ENCODE peak calls at places on chromosomes 3 and 15, in seven cellular contexts. X, E, Q, C, P, A and W are unnamed samples.

GRCh38 chr3:169146112-169146665 is 517.3 kb downstream of the MECOM start:
- DNase-seq in Q (peak; percentile 66), A (peak; percentile 74), E (peak; percentile 75), P (peak; percentile 15), C (peak; percentile 69), X (no peak), W (peak; percentile 20)

GRCh38 chr3:158702815-158703481 is 29.3 kb downstream of the RARRES1 start:
- DNase-seq in P (no peak), A (no peak), E (no peak), Q (peak; percentile 81), C (peak; percentile 81), X (no peak), W (no peak)

GRCh38 chr15:59960318-59960717 is 43.8 kb upstream of the FOXB1 start:
- DNase-seq in X (no peak), Q (no peak), A (no peak), E (no peak), C (no peak), P (no peak), W (no peak)

GRCh38 chr3:122564155-122564912 is at the start of the genes DTX3L and PARP9:
- DNase-seq in P (peak; percentile 84), Q (peak; percentile 70), C (peak; percentile 81), A (peak; percentile 92), X (peak; percentile 58), E (peak; percentile 83), W (peak; percentile 42)

GRCh38 chr3:33543600-33543999 is 103.4 kb upstream of the UBP1 start:
- DNase-seq in C (no peak), P (no peak), X (no peak), A (no peak), E (no peak), Q (no peak), W (no peak)

GRCh38 chr15:89673162-89673506 is 6.0 kb downstream of the PLIN1 start:
- DNase-seq in X (no peak), P (no peak), E (peak; percentile 53), A (no peak), Q (no peak), C (peak; percentile 24), W (no peak)

GRCh38 chr15:76968310-76968709 is 26.6 kb upstream of the PSTPIP1 start:
- DNase-seq in A (no peak), Q (no peak), E (no peak), X (no peak), C (peak; percentile 40), P (no peak), W (no peak)

GRCh38 chr3:165805834-165806561 is 31.2 kb downstream of the BCHE start:
- DNase-seq in X (no peak), C (no peak), P (no peak), Q (no peak), A (no peak), E (peak; percentile 22), W (no peak)

GRCh38 chr15:63668601-63669000 is 71.4 kb downstream of the FBXL22 start:
- DNase-seq in A (no peak), Q (no peak), X (no peak), P (no peak), C (no peak), E (no peak), W (no peak)

GRCh38 chr3:41176554-41176953 is 22.8 kb upstream of the CTNNB1 start:
- DNase-seq in X (no peak), A (no peak), P (no peak), Q (no peak), E (no peak), C (no peak), W (no peak)

GRCh38 chr3:122689587-122689986 is 8.9 kb downstream of the PARP14 start:
- DNase-seq in A (no peak), C (peak; percentile 17), P (no peak), E (peak; percentile 67), X (no peak), Q (peak; percentile 54), W (no peak)

GRCh38 chr3:188830955-188831354 is 340.8 kb upstream of the TPRG1 start:
- DNase-seq in X (no peak), Q (no peak), E (peak; percentile 45), A (no peak), P (no peak), C (peak; percentile 43), W (no peak)

GRCh38 chr3:160929595-160929994 is 173.6 kb downstream of the PPM1L start:
- DNase-seq in X (peak; percentile 47), A (no peak), Q (no peak), P (no peak), C (no peak), E (peak; percentile 32), W (no peak)

GRCh38 chr15:85607842-85608241 is 186.9 kb downstream of the KLHL25 start:
- DNase-seq in C (peak; percentile 92), X (no peak), P (no peak), E (peak; percentile 89), A (no peak), Q (peak; percentile 86), W (no peak)

GRCh38 chr15:90674476-90674875 is 42.7 kb upstream of the BLM start:
- DNase-seq in Q (peak; percentile 33), A (no peak), C (no peak), X (no peak), E (no peak), P (no peak), W (no peak)

GRCh38 chr3:71579934-71580318 is 3.6 kb downstream of the FOXP1 start:
- DNase-seq in Q (peak; percentile 73), E (peak; percentile 62), A (no peak), X (no peak), C (peak; percentile 37), P (no peak), W (no peak)

GRCh38 chr3:114498779-114499370 is 205.0 kb downstream of the TIGIT start:
- DNase-seq in X (peak; percentile 40), P (peak; percentile 65), Q (peak; percentile 93), E (peak; percentile 89), C (peak; percentile 91), A (no peak), W (no peak)

GRCh38 chr3:160784853-160785252 is 28.8 kb downstream of the PPM1L start:
- DNase-seq in Q (no peak), E (no peak), P (no peak), A (no peak), C (no peak), X (no peak), W (no peak)

GRCh38 chr3:98602078-98602678 is 8.8 kb upstream of the CPOX start:
- DNase-seq in A (no peak), E (peak; percentile 70), X (peak; percentile 41), C (peak; percentile 84), Q (peak; percentile 45), P (peak; percentile 34), W (no peak)

GRCh38 chr3:44989141-44989540 is 13.1 kb downstream of the EXOSC7 start:
- DNase-seq in X (no peak), A (no peak), P (no peak), E (no peak), C (no peak), Q (peak; percentile 24), W (no peak)

GRCh38 chr15:56208185-56208584 is 35.5 kb downstream of the RFX7 start:
- DNase-seq in X (no peak), Q (no peak), A (no peak), E (no peak), P (no peak), C (no peak), W (no peak)

GRCh38 chr3:102165367-102165766 is 269.4 kb upstream of the ZPLD1 start:
- DNase-seq in P (no peak), Q (peak; percentile 91), E (peak; percentile 26), X (no peak), A (no peak), C (peak; percentile 75), W (no peak)

GRCh38 chr15:68499620-68500312 is 67.8 kb upstream of the ITGA11 start:
- DNase-seq in X (no peak), P (no peak), Q (no peak), E (no peak), A (no peak), C (no peak), W (no peak)

GRCh38 chr3:133374706-133375105 is 25.1 kb upstream of the BFSP2 start:
- DNase-seq in X (no peak), E (no peak), A (no peak), C (peak; percentile 57), Q (no peak), P (no peak), W (no peak)

GRCh38 chr15:58182460-58183163 is 44.4 kb downstream of the AQP9 start:
- DNase-seq in Q (peak; percentile 7), C (peak; percentile 72), A (no peak), E (peak; percentile 55), P (peak; percentile 42), X (peak; percentile 36), W (peak; percentile 57)

DNA sequence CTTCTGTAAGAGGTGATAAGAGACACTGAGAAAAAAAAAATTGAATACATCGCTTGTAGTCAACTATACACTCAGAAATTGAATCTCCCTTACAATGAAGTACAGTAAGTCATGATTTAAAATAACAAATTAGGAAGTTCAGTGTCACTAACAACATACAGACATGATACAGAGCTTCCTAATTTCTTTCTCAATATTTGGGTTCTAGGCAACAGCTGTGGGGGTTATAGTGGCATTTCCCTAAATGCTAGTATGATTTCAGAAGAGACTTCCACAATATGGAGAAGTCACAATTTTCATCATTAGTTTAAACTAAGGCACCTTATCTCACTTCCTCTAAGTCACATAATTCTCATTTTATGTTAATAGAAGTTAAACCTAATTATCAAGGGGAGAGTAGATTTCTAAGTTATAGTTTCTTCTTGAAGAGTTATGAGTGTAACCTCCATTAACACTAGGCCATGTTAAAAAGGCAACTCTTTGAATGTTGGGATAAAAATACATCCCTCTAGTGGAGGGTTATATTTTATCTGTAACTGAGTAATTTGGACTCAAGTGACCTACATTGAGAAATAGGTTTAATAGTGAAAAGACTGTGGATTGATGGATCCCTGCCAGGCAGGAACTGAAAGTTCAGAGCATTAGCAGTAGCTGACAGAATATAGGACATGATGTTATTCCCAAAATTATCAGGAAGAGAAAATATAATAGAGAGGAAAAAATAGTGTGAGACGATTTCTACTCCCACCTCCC is 286.0 kb upstream of the SUCLG2 start:
- DNase-seq in X (no peak), Q (no peak), A (no peak), E (peak; percentile 29), P (peak; percentile 26), C (peak; percentile 4), W (no peak)
- TF ChIP-seq CTCF in X (no peak), Q (no peak), A (peak; percentile 42), E (no peak), P (peak; percentile 43), C (no peak), W (no peak)

DNA sequence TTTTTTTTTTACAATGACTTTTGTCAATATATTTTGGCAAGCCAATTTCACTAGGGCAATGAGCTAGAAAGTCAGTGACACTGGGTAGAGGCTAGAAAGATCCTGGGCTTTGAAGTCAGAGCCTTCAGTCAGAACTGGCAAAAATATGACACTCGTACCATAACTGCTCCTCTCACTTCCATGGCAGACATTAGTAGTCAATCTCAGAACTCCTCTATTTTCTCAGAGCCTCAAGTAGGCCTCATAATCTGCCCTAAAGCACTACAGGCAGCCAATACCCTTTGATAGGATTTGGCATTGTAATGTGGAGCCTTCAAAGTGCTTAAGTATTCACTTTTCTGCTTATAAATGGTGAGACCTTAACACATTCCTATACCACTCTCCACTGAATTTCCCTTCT is 67.8 kb downstream of the ADAMTS9 start:
- DNase-seq in C (no peak), P (no peak), E (no peak), A (no peak), Q (no peak), X (no peak), W (no peak)
- TF ChIP-seq CTCF in C (no peak), P (no peak), E (no peak), A (no peak), Q (no peak), X (no peak), W (no peak)

GRCh38 chr3:184145120-184145524 is 10.0 kb downstream of the EIF2B5 start:
- DNase-seq in A (no peak), P (peak; percentile 46), C (peak; percentile 70), X (no peak), E (peak; percentile 68), Q (peak; percentile 43), W (no peak)
- TF ChIP-seq CTCF in A (peak; percentile 63), P (peak; percentile 49), C (peak; percentile 51), X (peak; percentile 35), E (peak; percentile 33), Q (peak; percentile 42), W (no peak)

GRCh38 chr3:10142707-10143560 is 1.4 kb downstream of the VHL start:
- DNase-seq in A (no peak), P (no peak), E (peak; percentile 38), X (no peak), C (peak; percentile 27), Q (no peak), W (no peak)
- TF ChIP-seq CTCF in A (no peak), P (no peak), E (no peak), X (no peak), C (no peak), Q (no peak), W (no peak)